ENCODE peak calls at places on chromosomes 2 and 18, in four cellular contexts. P is A549, K is K562, F is HepG2. Q is an unnamed sample.

GRCh38 chr2:98468621-98469236 is 24.1 kb downstream of the INPP4A start:
- DNase-seq in P (no peak), K (no peak), F (no peak), Q (peak)

GRCh38 chr2:165911231-165911630 is 42.3 kb downstream of the TTC21B start:
- DNase-seq in P (no peak), K (no peak), F (no peak), Q (peak)

GRCh38 chr2:138428710-138429440 is 72.7 kb upstream of the SPOPL start:
- DNase-seq in P (no peak), K (no peak), F (no peak), Q (no peak)

GRCh38 chr2:105697781-105698449 is 46.8 kb upstream of the NCK2 start:
- DNase-seq in P (no peak), K (no peak), F (peak), Q (no peak)

GRCh38 chr2:10935953-10936942 is 24.5 kb downstream of the KCNF1 start:
- DNase-seq in P (peak), K (peak), F (peak), Q (peak)

GRCh38 chr18:59957957-59958356 is 58.2 kb downstream of the PMAIP1 start:
- DNase-seq in P (no peak), K (peak), F (peak), Q (peak)

GRCh38 chr2:224133387-224133786 is 94.3 kb upstream of the SERPINE2 start:
- DNase-seq in P (no peak), K (no peak), F (no peak), Q (no peak)

GRCh38 chr2:74501335-74502071 is 2.1 kb upstream of the LBX2 start:
- DNase-seq in P (no peak), K (peak), F (peak), Q (no peak)

GRCh38 chr2:12155308-12156061 is 409.1 kb downstream of the LPIN1 start:
- DNase-seq in P (no peak), K (no peak), F (no peak), Q (peak)

GRCh38 chr2:100877555-100877954 is 57.6 kb downstream of the NPAS2 start:
- DNase-seq in P (no peak), K (no peak), F (no peak), Q (peak)

GRCh38 chr2:68675470-68675869 is 32.1 kb downstream of the PROKR1 start:
- DNase-seq in P (no peak), K (no peak), F (no peak), Q (no peak)

GRCh38 chr2:204869142-204869823 is 324.0 kb downstream of the PARD3B start:
- DNase-seq in P (no peak), K (no peak), F (no peak), Q (peak)

GRCh38 chr18:77063256-77063655 is 69.3 kb downstream of the MBP start:
- DNase-seq in P (no peak), K (no peak), F (no peak), Q (peak)

GRCh38 chr18:51486735-51487366 is 289.4 kb upstream of the MEX3C start:
- DNase-seq in P (no peak), K (no peak), F (no peak), Q (no peak)

GRCh38 chr2:231545105-231545902 is 15.1 kb upstream of the NMUR1 start:
- DNase-seq in P (no peak), K (no peak), F (no peak), Q (peak)

GRCh38 chr18:9434240-9434701 is 41.0 kb upstream of the RALBP1 start:
- DNase-seq in P (no peak), K (no peak), F (no peak), Q (no peak)

GRCh38 chr2:46979611-46980010 is 64.0 kb upstream of the MCFD2 start:
- DNase-seq in P (no peak), K (no peak), F (no peak), Q (no peak)

GRCh38 chr2:134247679-134248078 is 6.2 kb upstream of the MGAT5 start:
- DNase-seq in P (no peak), K (no peak), F (no peak), Q (no peak)

GRCh38 chr2:241018051-241018891 is 19.9 kb downstream of the SNED1 start:
- DNase-seq in P (no peak), K (no peak), F (no peak), Q (peak)

GRCh38 chr2:10289352-10289751 is 13.4 kb upstream of the HPCAL1 start:
- DNase-seq in P (no peak), K (no peak), F (no peak), Q (no peak)

GRCh38 chr2:134253117-134253704 is 661 bp upstream of the MGAT5 start:
- DNase-seq in P (no peak), K (no peak), F (no peak), Q (no peak)

GRCh38 chr2:201821080-201821479 is 14.7 kb downstream of the CDK15 start:
- DNase-seq in P (no peak), K (no peak), F (no peak), Q (no peak)

GRCh38 chr2:85501244-85501643 is 37.7 kb upstream of the MAT2A start:
- DNase-seq in P (no peak), K (peak), F (peak), Q (no peak)

GRCh38 chr2:5077479-5078089 is 614.6 kb upstream of the SOX11 start:
- DNase-seq in P (no peak), K (no peak), F (no peak), Q (no peak)

GRCh38 chr2:109135572-109136185 is 6.7 kb downstream of the SH3RF3 start:
- DNase-seq in P (no peak), K (no peak), F (no peak), Q (no peak)

DNA sequence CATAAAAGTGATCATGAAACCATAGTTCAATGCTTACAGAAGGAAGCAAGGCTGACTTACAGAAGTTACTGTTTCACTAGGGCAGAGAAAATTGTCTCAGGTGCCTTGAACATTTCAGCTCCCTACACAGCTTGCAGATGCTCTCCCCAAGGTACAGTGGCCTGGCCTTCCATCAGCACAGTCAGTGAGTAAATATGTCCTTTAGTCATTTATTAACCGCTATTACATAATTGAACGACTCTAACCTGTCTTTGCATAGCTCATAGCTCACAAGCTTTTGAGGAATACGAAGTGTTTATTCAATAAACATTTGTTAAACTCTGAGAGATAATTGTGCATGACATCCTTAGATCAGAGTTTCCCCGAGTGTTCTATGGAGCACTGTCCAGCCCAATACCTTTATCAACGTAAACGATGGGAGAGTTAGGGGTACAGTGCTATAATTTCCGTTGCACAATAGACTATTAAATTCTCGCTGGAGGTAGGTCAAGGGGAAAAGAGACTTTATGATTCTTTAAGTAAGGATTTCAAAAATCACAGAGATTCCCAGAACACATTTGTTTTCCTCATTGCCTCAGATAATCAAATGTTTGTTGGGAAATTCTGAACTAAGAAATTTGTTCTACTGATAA is 677.8 kb downstream of the TSN start:
- DNase-seq in P (no peak), K (no peak), F (peak), Q (no peak)
- TF ChIP-seq MAFK in P (no peak), K (no peak), F (no peak), Q (no peak)

GRCh38 chr2:24891201-24891600 is 28.8 kb downstream of the ADCY3 start:
- DNase-seq in P (no peak), K (no peak), F (no peak), Q (peak)

GRCh38 chr2:24894750-24895149 is 25.3 kb downstream of the ADCY3 start:
- DNase-seq in P (no peak), K (no peak), F (no peak), Q (no peak)

GRCh38 chr2:24893934-24894333 is 26.1 kb downstream of the ADCY3 start:
- DNase-seq in P (no peak), K (no peak), F (no peak), Q (peak)

GRCh38 chr2:24888177-24888576 is 31.9 kb downstream of the ADCY3 start:
- DNase-seq in P (no peak), K (no peak), F (no peak), Q (no peak)

GRCh38 chr2:24892928-24893327 is 27.1 kb downstream of the ADCY3 start:
- DNase-seq in P (no peak), K (no peak), F (no peak), Q (peak)
- TF ChIP-seq SMC3 in P (no peak), K (no peak), F (no peak), Q (no peak)

DNA sequence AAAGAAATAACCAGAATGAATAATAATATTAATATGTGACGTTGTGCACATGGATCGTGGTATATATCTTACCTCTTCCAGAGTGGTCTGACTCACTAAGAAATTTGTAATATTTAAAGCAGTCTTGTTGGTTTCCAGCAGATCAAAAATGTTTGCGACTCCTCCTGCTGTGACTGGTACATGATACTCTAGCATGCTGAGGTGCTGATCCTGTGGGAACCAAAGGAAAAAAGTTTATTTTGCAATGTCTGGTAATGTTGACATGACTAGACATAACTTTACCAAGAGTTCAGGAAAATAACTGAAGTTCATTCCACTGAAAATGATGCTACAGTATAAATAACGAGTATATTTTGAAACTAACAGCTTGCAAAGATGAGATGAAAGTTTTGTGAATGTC is 124.5 kb upstream of the BARD1 start:
- DNase-seq in P (no peak), K (no peak), F (no peak), Q (no peak)
- TF ChIP-seq MAFK in P (no peak), K (no peak), F (no peak), Q (no peak)

GRCh38 chr2:33372940-33373553 is 103.4 kb upstream of the RASGRP3 start:
- DNase-seq in P (peak), K (peak), F (peak), Q (peak)
- TF ChIP-seq SMC3 in P (peak), K (peak), F (peak), Q (no peak)

GRCh38 chr2:229410312-229410711 is 139.2 kb upstream of the PID1 start:
- DNase-seq in P (no peak), K (no peak), F (no peak), Q (no peak)

GRCh38 chr2:229409751-229410181 is 138.7 kb upstream of the PID1 start:
- DNase-seq in P (no peak), K (no peak), F (no peak), Q (peak)

GRCh38 chr2:229407170-229407569 is 136.1 kb upstream of the PID1 start:
- DNase-seq in P (peak), K (no peak), F (peak), Q (peak)

GRCh38 chr2:229408982-229409381 is 137.9 kb upstream of the PID1 start:
- DNase-seq in P (no peak), K (no peak), F (no peak), Q (no peak)

GRCh38 chr2:229408356-229408755 is 137.3 kb upstream of the PID1 start:
- DNase-seq in P (peak), K (no peak), F (peak), Q (peak)
- TF ChIP-seq MAFK in P (no peak), K (no peak), F (no peak), Q (no peak)

DNA sequence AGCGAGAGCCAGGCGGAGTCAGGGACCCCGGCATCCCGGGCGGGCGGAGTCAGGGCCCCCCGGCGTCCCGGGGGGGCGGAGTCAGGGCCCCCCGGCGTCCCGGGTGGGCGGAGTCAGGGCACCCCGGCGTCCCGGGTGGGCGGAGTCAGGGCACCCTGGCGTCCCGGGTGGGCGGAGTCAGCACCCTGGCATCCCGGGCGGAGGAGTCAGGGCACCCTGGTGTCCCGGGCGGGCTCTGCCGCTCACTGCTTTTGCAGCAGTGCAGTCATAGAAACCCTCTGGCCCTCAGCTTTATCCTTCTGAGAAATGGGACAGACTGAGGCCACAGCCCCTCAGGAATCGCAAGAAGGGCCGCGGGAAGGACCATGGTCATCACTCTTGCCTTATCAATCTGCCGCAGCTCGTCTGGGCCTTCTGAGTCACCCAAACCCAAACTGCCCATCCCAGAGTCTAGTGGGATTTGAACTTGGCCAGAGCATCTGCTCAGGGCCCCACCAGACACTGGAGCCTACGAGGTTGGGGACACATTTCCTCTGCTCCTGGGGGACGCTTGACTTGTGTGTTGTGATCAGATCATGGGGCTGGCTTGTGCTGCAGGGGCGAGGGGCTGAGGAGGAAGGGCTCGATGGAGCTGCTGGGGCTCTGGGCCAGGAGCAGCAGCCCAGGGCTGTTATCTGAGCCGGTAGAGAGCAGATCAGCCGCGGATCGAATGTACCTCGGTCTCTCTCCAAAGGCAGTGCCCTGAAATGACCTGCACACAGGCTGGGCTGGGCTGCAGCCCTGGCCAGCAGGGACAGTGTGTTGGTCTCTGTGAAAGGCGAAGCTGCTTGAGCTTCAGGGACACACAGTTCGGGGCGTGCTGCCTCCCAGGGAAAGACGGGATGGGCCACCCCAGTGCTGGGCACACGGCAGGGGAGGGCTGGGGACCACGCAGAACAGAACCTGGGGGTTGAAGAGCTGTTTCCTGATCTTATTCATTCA is 290.1 kb upstream of the HDAC4 start:
- DNase-seq in P (no peak), K (peak), F (no peak), Q (no peak)
- TF ChIP-seq SMC3 in P (no peak), K (no peak), F (no peak), Q (no peak)

GRCh38 chr18:35611518-35611917 is 30.0 kb downstream of the GALNT1 start:
- DNase-seq in P (no peak), K (no peak), F (no peak), Q (no peak)

GRCh38 chr18:35610724-35611123 is 29.2 kb downstream of the GALNT1 start:
- DNase-seq in P (no peak), K (no peak), F (no peak), Q (no peak)

GRCh38 chr18:35609236-35609635 is 27.7 kb downstream of the GALNT1 start:
- DNase-seq in P (no peak), K (no peak), F (no peak), Q (no peak)

GRCh38 chr18:35605686-35606417 is 24.3 kb downstream of the GALNT1 start:
- DNase-seq in P (no peak), K (no peak), F (no peak), Q (peak)

DNA sequence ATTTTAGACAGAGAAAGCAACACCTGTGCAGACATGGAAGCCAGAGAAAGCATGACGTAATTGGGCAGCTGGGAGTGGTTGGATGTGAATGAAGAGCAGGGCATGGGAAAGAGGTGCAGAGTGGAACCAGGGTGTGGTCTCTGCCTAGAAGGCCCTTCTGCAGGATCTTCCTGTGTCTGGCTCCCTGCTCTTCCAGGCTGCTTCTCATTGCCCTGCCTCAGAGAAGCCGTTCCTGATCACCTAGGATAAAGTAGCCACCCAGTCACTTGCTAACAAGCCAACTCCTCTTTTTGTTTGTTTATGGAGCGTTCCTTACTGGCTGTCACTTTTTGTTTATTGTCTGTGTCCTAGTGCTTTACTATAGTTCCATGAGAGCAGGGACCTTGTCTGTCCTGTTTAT is 28.5 kb downstream of the GALNT1 start:
- DNase-seq in P (no peak), K (no peak), F (no peak), Q (no peak)
- TF ChIP-seq MAFK in P (no peak), K (no peak), F (no peak), Q (no peak)

GRCh38 chr2:197708331-197708730 is 3.2 kb downstream of the MARS2 start:
- DNase-seq in P (no peak), K (no peak), F (peak), Q (peak)
- TF ChIP-seq SMC3 in P (no peak), K (no peak), F (no peak), Q (no peak)

GRCh38 chr2:197377670-197378069 is 57.2 kb downstream of the SF3B1 start:
- DNase-seq in P (no peak), K (no peak), F (no peak), Q (no peak)

GRCh38 chr2:197383825-197384224 is 51.0 kb downstream of the SF3B1 start:
- DNase-seq in P (no peak), K (no peak), F (no peak), Q (no peak)

GRCh38 chr2:197372582-197372981 is 62.0 kb upstream of the ANKRD44 start:
- DNase-seq in P (no peak), K (no peak), F (no peak), Q (peak)

DNA sequence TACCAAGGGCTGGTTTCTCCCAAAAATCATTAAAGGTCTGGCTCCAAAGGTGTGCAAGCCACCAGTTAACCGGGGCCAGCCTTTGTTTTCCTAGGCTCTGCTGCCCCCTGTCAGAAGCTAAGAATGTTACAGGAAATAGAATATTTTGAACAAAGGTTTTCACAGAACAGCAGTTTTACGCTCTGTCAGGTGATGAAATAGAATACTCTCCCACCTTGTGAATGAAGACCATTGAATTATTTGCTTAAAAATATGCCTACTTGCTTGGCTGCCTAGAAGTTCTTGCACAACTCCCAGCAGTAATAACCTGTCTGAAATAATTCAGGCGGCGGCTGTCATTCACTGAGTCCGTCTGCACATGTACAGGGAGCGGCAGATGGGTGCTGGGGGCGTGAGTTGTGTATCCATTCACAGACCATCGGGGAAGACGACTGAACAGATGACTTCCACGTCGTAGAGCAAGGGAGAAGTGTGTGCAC is 56.3 kb downstream of the SF3B1 start:
- DNase-seq in P (peak), K (peak), F (peak), Q (peak)
- TF ChIP-seq MAFK in P (peak), K (no peak), F (peak), Q (no peak)

Q was measured in IMR-90.